ENCODE peak calls at places on chromosome 17, in seven cellular contexts. C is effector CD4-positive, alpha-beta T cell; R is NCI-H1105 treated with DMSO at 0.1 percent for 48 hours; D is left ventricle myocardium inferior; Z is stimulated activated effector memory CD8-positive, alpha-beta T cell treated with anti-CD3 and anti-CD28 coated beads, Interleukin-12 subunit alpha, Interleukin-12 subunit beta, amount 100 ng/mL, for 72 hours; O is stromal cell of bone marrow; E is B cell. W is an unnamed sample.

GRCh38 chr17:76957600-76958464 is 89.6 kb downstream of the MGAT5B start:
- DNase-seq in C (no peak), R (no peak), D (no peak), Z (no peak), O (peak; percentile 15), E (peak; percentile 78), W (no peak)

GRCh38 chr17:4364622-4365041 is 1.8 kb downstream of the UBE2G1 start:
- DNase-seq in C (no peak), R (no peak), D (no peak), Z (no peak), O (no peak), E (no peak), W (no peak)

GRCh38 chr17:82242977-82243647 is 14.3 kb downstream of the SLC16A3 start:
- DNase-seq in C (no peak), R (no peak), D (peak; percentile 83), Z (no peak), O (peak; percentile 65), E (no peak), W (no peak)

GRCh38 chr17:14428640-14429029 is 127.8 kb downstream of the HS3ST3B1 start:
- DNase-seq in C (no peak), R (no peak), D (no peak), Z (no peak), O (no peak), E (peak; percentile 60), W (no peak)

GRCh38 chr17:28056276-28056620 is 13.8 kb downstream of the NLK start:
- DNase-seq in C (no peak), R (no peak), D (no peak), Z (no peak), O (no peak), E (no peak), W (no peak)

GRCh38 chr17:74545456-74546230 is at the start of gene CD300C:
- DNase-seq in C (no peak), R (no peak), D (peak; percentile 30), Z (no peak), O (no peak), E (no peak), W (no peak)

GRCh38 chr17:80737106-80738019 is 192.7 kb downstream of the RPTOR start:
- DNase-seq in C (no peak), R (no peak), D (no peak), Z (no peak), O (no peak), E (peak; percentile 80), W (peak; percentile 91)

GRCh38 chr17:80482555-80483308 is 6.3 kb upstream of the NPTX1 start:
- DNase-seq in C (no peak), R (no peak), D (no peak), Z (no peak), O (no peak), E (no peak), W (no peak)

GRCh38 chr17:69819316-69820087 is 255.5 kb upstream of the KCNJ16 start:
- DNase-seq in C (no peak), R (no peak), D (no peak), Z (no peak), O (no peak), E (no peak), W (no peak)

GRCh38 chr17:79845601-79845949 is 6.3 kb upstream of the CBX4 start:
- DNase-seq in C (no peak), R (no peak), D (no peak), Z (no peak), O (no peak), E (peak; percentile 32), W (no peak)

GRCh38 chr17:38898812-38899348 is 26.5 kb upstream of the LASP1NB start:
- DNase-seq in C (peak; percentile 77), R (no peak), D (no peak), Z (peak; percentile 64), O (no peak), E (peak; percentile 85), W (no peak)

GRCh38 chr17:17001874-17002520 is 30.1 kb upstream of the TNFRSF13B start:
- DNase-seq in C (peak; percentile 71), R (peak; percentile 65), D (peak; percentile 79), Z (peak; percentile 79), O (peak; percentile 34), E (peak; percentile 88), W (no peak)

GRCh38 chr17:58529275-58529674 is 14.8 kb upstream of the MTMR4 start:
- DNase-seq in C (no peak), R (no peak), D (no peak), Z (no peak), O (no peak), E (no peak), W (no peak)

GRCh38 chr17:30344283-30345088 is 10.6 kb upstream of the TMIGD1 start:
- DNase-seq in C (no peak), R (peak; percentile 33), D (peak; percentile 36), Z (no peak), O (no peak), E (no peak), W (peak; percentile 37)

GRCh38 chr17:62187681-62188080 is 122.6 kb upstream of the MED13 start:
- DNase-seq in C (no peak), R (no peak), D (no peak), Z (no peak), O (peak; percentile 43), E (no peak), W (no peak)

GRCh38 chr17:44236444-44236991 is 17.0 kb upstream of the UBTF start:
- DNase-seq in C (no peak), R (no peak), D (no peak), Z (no peak), O (no peak), E (no peak), W (no peak)

GRCh38 chr17:7929158-7930029 is at the start of gene KCNAB3:
- DNase-seq in C (peak; percentile 46), R (no peak), D (peak; percentile 27), Z (no peak), O (no peak), E (peak; percentile 44), W (no peak)

GRCh38 chr17:38761612-38762011 is 9.1 kb downstream of the PSMB3 start:
- DNase-seq in C (no peak), R (no peak), D (no peak), Z (no peak), O (no peak), E (peak; percentile 36), W (no peak)

GRCh38 chr17:82876602-82877391 is 37.0 kb upstream of the ZNF750 start:
- DNase-seq in C (no peak), R (no peak), D (peak; percentile 78), Z (no peak), O (peak; percentile 77), E (no peak), W (no peak)

GRCh38 chr17:75681289-75681688 is 14.2 kb downstream of the SAP30BP start:
- DNase-seq in C (no peak), R (no peak), D (no peak), Z (no peak), O (no peak), E (no peak), W (no peak)

GRCh38 chr17:51703364-51704341 is 443.3 kb downstream of the UTP18 start:
- DNase-seq in C (no peak), R (no peak), D (peak; percentile 70), Z (no peak), O (peak; percentile 43), E (no peak), W (no peak)

GRCh38 chr17:44903012-44903685 is 3.9 kb upstream of the EFTUD2 start:
- DNase-seq in C (no peak), R (no peak), D (no peak), Z (no peak), O (no peak), E (no peak), W (no peak)

GRCh38 chr17:47703191-47703591 is 9.2 kb downstream of the TBKBP1 start:
- DNase-seq in C (no peak), R (no peak), D (no peak), Z (peak; percentile 51), O (no peak), E (peak; percentile 62), W (no peak)

GRCh38 chr17:65220732-65221131 is 83.6 kb downstream of the RGS9 start:
- DNase-seq in C (no peak), R (no peak), D (no peak), Z (no peak), O (no peak), E (no peak), W (no peak)

GRCh38 chr17:1469231-1469852 is 13.3 kb upstream of the CRK start:
- DNase-seq in C (no peak), R (no peak), D (no peak), Z (no peak), O (no peak), E (no peak), W (no peak)

GRCh38 chr17:66807182-66807581 is 27.7 kb upstream of the CACNG5 start:
- DNase-seq in C (no peak), R (peak; percentile 43), D (no peak), Z (no peak), O (no peak), E (no peak), W (no peak)

GRCh38 chr17:35312790-35313711 is 60.4 kb downstream of the SLFN11 start:
- DNase-seq in C (peak; percentile 84), R (peak; percentile 63), D (peak; percentile 24), Z (peak; percentile 56), O (peak; percentile 56), E (peak; percentile 82), W (no peak)

GRCh38 chr17:15469260-15469659 is 1.8 kb upstream of the CDRT4 start:
- DNase-seq in C (no peak), R (no peak), D (peak; percentile 53), Z (no peak), O (peak; percentile 51), E (no peak), W (no peak)

GRCh38 chr17:50053654-50053960 is 2.3 kb upstream of the ITGA3 start:
- DNase-seq in C (no peak), R (no peak), D (no peak), Z (no peak), O (no peak), E (no peak), W (no peak)

GRCh38 chr17:64212122-64212521 is 50.9 kb downstream of the TEX2 start:
- DNase-seq in C (no peak), R (no peak), D (no peak), Z (no peak), O (no peak), E (no peak), W (no peak)

GRCh38 chr17:30720013-30720471 is 104.5 kb downstream of the CRLF3 start:
- DNase-seq in C (no peak), R (no peak), D (peak; percentile 10), Z (no peak), O (no peak), E (no peak), W (no peak)

GRCh38 chr17:50493744-50494143 is 14.5 kb upstream of the MYCBPAP start:
- DNase-seq in C (no peak), R (no peak), D (no peak), Z (no peak), O (no peak), E (no peak), W (no peak)

GRCh38 chr17:67829331-67829730 is 4.0 kb downstream of the BPTF start:
- DNase-seq in C (peak; percentile 15), R (no peak), D (no peak), Z (no peak), O (no peak), E (peak; percentile 52), W (no peak)

GRCh38 chr17:41962768-41963434 is 3.7 kb upstream of the CNP start:
- DNase-seq in C (peak; percentile 64), R (peak; percentile 63), D (peak; percentile 79), Z (peak; percentile 56), O (peak; percentile 26), E (peak; percentile 81), W (no peak)

GRCh38 chr17:8123695-8124349 is at the start of gene HES7:
- DNase-seq in C (no peak), R (peak; percentile 23), D (no peak), Z (no peak), O (no peak), E (no peak), W (no peak)